ENCODE peak calls at places on chromosomes 2 and 18, in six cellular contexts. D is activated CD8-positive, alpha-beta T cell treated with anti-CD3 and anti-CD28 coated beads, Interleukin-2, amount 10 ng/mL, durations not matched to agents 7 days and 5 days; N is NCI-H2081 treated with DMSO at 0.1 percent for 48 hours; W is NCI-H187; E is NCI-H510A treated with DMSO at 0.1 percent for 48 hours; L is neural crest cell. P is an unnamed sample.

GRCh38 chr2:23636412-23636811 is 251.4 kb downstream of the KLHL29 start:
- DNase-seq in L (no peak), W (no peak), E (no peak), D (no peak), N (no peak), P (no peak)

GRCh38 chr2:6866239-6866745 is 585 bp upstream of the CMPK2 start:
- DNase-seq in D (peak; percentile 68), W (peak; percentile 66), L (peak; percentile 4), N (no peak), E (peak; percentile 86), P (peak; percentile 36)

GRCh38 chr2:226427538-226428307 is 371.9 kb downstream of the IRS1 start:
- DNase-seq in E (no peak), L (no peak), D (no peak), W (no peak), N (no peak), P (no peak)

GRCh38 chr2:160494243-160494642 is 636 bp upstream of the RBMS1 start:
- DNase-seq in D (no peak), E (peak; percentile 14), N (no peak), W (no peak), L (no peak), P (no peak)

GRCh38 chr18:57816208-57816999 is 13.3 kb upstream of the ATP8B1 start:
- DNase-seq in W (no peak), L (no peak), D (no peak), E (peak; percentile 20), N (no peak), P (no peak)

GRCh38 chr18:49638891-49639557 is 77.2 kb downstream of the LIPG start:
- DNase-seq in D (no peak), L (no peak), N (no peak), W (no peak), E (no peak), P (no peak)

GRCh38 chr2:153770359-153770991 is 101.2 kb upstream of the GALNT13 start:
- DNase-seq in N (no peak), L (no peak), W (no peak), D (no peak), E (no peak), P (no peak)

GRCh38 chr2:125224188-125224587 is 1199.1 kb downstream of the CNTNAP5 start:
- DNase-seq in W (no peak), N (no peak), D (no peak), E (no peak), L (no peak), P (no peak)

GRCh38 chr2:20350105-20350712 is 435 bp downstream of the PUM2 start:
- DNase-seq in L (peak; percentile 60), D (peak; percentile 64), W (peak; percentile 41), N (no peak), E (no peak), P (peak; percentile 44)

GRCh38 chr2:120110062-120110362 is 97.1 kb downstream of the EPB41L5 start:
- DNase-seq in W (no peak), L (no peak), E (no peak), N (no peak), D (no peak), P (no peak)

P was measured in NT2/D1.